ENCODE peak calls at places on chromosomes 4 and X, in four cellular contexts. One of them, this sample, is unnamed.

GRCh38 chr4:72974694-72975487 is 94.6 kb downstream of the COX18 start:
- DNase-seq in fibroblast of the aortic adventitia: peak
- DNase-seq in prostate gland: no peak
- DNase-seq in body of pancreas: no peak
- DNase-seq in this sample: no peak

GRCh38 chr4:161134795-161135194 is 1029.0 kb downstream of the FSTL5 start:
- DNase-seq in fibroblast of the aortic adventitia: no peak
- DNase-seq in prostate gland: no peak
- DNase-seq in body of pancreas: no peak
- DNase-seq in this sample: no peak

GRCh38 chr4:78481180-78481579 is 70.4 kb upstream of the ANXA3 start:
- DNase-seq in fibroblast of the aortic adventitia: peak
- DNase-seq in prostate gland: no peak
- DNase-seq in body of pancreas: no peak
- DNase-seq in this sample: no peak

GRCh38 chr4:52577285-52577968 is 81.7 kb downstream of the USP46 start:
- DNase-seq in fibroblast of the aortic adventitia: peak
- DNase-seq in prostate gland: no peak
- DNase-seq in body of pancreas: no peak
- DNase-seq in this sample: no peak

GRCh38 chr4:39883645-39884044 is 94.1 kb downstream of the PDS5A start:
- DNase-seq in fibroblast of the aortic adventitia: no peak
- DNase-seq in prostate gland: no peak
- DNase-seq in body of pancreas: no peak
- DNase-seq in this sample: no peak

GRCh38 chr4:2284934-2285664 is 23.2 kb upstream of the MXD4 start:
- DNase-seq in fibroblast of the aortic adventitia: peak
- DNase-seq in prostate gland: no peak
- DNase-seq in body of pancreas: no peak
- DNase-seq in this sample: no peak

GRCh38 chr4:103994059-103994458 is 274.3 kb upstream of the TACR3 start:
- DNase-seq in fibroblast of the aortic adventitia: no peak
- DNase-seq in prostate gland: no peak
- DNase-seq in body of pancreas: no peak
- DNase-seq in this sample: no peak

GRCh38 chr4:173194175-173194574 is 25.6 kb downstream of the GALNT7 start:
- DNase-seq in fibroblast of the aortic adventitia: no peak
- DNase-seq in prostate gland: no peak
- DNase-seq in body of pancreas: no peak
- DNase-seq in this sample: no peak

GRCh38 chr4:122017296-122017695 is 65.4 kb upstream of the TRPC3 start:
- DNase-seq in fibroblast of the aortic adventitia: peak
- DNase-seq in prostate gland: no peak
- DNase-seq in body of pancreas: no peak
- DNase-seq in this sample: no peak

GRCh38 chrX:45445745-45446412 is 245.2 kb upstream of the DIPK2B start:
- DNase-seq in fibroblast of the aortic adventitia: peak
- DNase-seq in prostate gland: no peak
- DNase-seq in body of pancreas: no peak
- DNase-seq in this sample: no peak

GRCh38 chr4:149605601-149606378 is 209.9 kb downstream of the IQCM start:
- DNase-seq in fibroblast of the aortic adventitia: no peak
- DNase-seq in prostate gland: no peak
- DNase-seq in body of pancreas: no peak
- DNase-seq in this sample: no peak

GRCh38 chrX:1389993-1390285 is 2.0 kb downstream of the SLC25A6 start:
- DNase-seq in fibroblast of the aortic adventitia: no peak
- DNase-seq in prostate gland: no peak
- DNase-seq in body of pancreas: no peak
- DNase-seq in this sample: no peak

GRCh38 chr4:105895609-105896460 is 564 bp downstream of the NPNT start:
- DNase-seq in fibroblast of the aortic adventitia: no peak
- DNase-seq in prostate gland: peak
- DNase-seq in body of pancreas: peak
- DNase-seq in this sample: no peak

GRCh38 chrX:49879656-49880277 is 483 bp downstream of the USP27X start:
- DNase-seq in fibroblast of the aortic adventitia: no peak
- DNase-seq in prostate gland: no peak
- DNase-seq in body of pancreas: no peak
- DNase-seq in this sample: no peak

GRCh38 chr4:140427919-140428471 is 547 bp upstream of the CLGN start:
- DNase-seq in fibroblast of the aortic adventitia: peak
- DNase-seq in prostate gland: no peak
- DNase-seq in body of pancreas: peak
- DNase-seq in this sample: no peak

GRCh38 chr4:82042042-82042441 is 331.7 kb downstream of the HNRNPD start:
- DNase-seq in fibroblast of the aortic adventitia: no peak
- DNase-seq in prostate gland: no peak
- DNase-seq in body of pancreas: no peak
- DNase-seq in this sample: no peak

GRCh38 chr4:165723051-165723805 is 149.8 kb upstream of the TLL1 start:
- DNase-seq in fibroblast of the aortic adventitia: peak
- DNase-seq in prostate gland: no peak
- DNase-seq in body of pancreas: no peak
- DNase-seq in this sample: no peak

DNA sequence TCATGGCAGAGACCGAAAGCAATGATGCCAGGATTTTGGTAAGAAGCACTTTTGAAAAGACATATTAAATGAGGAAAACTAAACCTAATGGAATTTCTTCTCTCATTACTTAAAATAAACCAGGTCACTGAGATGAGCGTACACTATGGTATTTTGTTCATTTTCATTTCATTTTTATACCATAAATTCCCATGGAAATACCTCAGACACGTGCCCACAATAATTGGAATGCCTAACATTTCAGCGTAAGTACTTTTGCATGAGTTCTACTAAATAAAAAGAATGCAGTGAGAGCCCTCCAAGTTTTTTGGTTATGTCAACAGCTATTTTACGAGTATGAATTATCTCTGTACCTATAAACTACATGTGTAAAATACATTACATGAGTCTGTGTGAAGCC is 3.2 kb downstream of the CAMK2D start:
- DNase-seq in fibroblast of the aortic adventitia: peak
- DNase-seq in prostate gland: no peak
- DNase-seq in body of pancreas: no peak
- DNase-seq in this sample: no peak
- H3K4me3 ChIP-seq in fibroblast of the aortic adventitia: peak
- H3K4me3 ChIP-seq in prostate gland: no peak
- H3K4me3 ChIP-seq in body of pancreas: no peak
- H3K4me3 ChIP-seq in this sample: no peak

DNA sequence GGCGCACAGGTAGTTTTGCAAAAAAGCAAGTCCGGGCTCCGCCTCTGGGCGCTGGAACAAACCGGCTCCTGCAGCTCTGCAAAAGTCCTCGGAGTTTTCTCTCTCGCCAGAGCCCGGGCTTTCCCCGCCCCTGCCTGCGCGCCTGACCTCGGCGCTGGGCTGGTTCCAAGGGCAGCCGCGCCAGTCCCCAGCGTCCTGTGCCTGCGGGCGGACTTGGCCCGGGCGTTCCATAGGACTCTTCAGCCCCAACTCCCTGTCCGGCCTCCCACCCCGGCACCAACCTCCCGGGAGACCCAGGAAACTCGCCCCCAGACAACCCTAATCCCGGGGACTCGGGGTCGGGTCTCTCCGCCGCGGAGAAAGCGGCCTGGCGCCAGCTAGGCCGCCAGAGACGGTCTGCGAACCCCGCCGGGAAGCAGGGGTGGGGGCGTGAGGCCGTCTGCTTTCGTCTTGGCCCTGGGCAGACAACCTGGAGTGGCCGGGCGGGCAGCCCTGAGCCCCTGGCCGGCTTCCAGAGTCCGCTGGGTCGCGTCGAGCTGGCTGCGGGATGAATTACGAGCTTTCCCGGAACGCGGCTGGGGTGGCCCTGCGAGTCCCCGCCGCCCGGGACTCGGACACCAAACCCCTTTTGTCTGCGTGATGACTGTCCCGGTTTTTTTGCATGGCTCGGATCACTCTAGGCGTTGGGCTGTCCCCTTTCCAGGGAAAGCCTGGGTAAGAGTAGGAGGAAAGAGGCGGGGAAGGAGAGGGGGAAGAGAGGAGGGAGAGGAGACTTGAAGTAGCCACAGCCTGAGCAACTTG is 971 bp downstream of the MXRA5 start:
- DNase-seq in fibroblast of the aortic adventitia: peak
- DNase-seq in prostate gland: peak
- DNase-seq in body of pancreas: peak
- DNase-seq in this sample: no peak
- H3K4me3 ChIP-seq in fibroblast of the aortic adventitia: peak
- H3K4me3 ChIP-seq in prostate gland: peak
- H3K4me3 ChIP-seq in body of pancreas: peak
- H3K4me3 ChIP-seq in this sample: no peak

GRCh38 chrX:23784487-23785301 is 1.7 kb downstream of the SAT1 start:
- DNase-seq in fibroblast of the aortic adventitia: peak
- DNase-seq in prostate gland: no peak
- DNase-seq in body of pancreas: no peak
- DNase-seq in this sample: no peak

GRCh38 chrX:23785564-23785963 is 2.6 kb downstream of the SAT1 start:
- DNase-seq in fibroblast of the aortic adventitia: no peak
- DNase-seq in prostate gland: no peak
- DNase-seq in body of pancreas: no peak
- DNase-seq in this sample: no peak

GRCh38 chrX:23782863-23783568 is at the start of gene SAT1:
- DNase-seq in fibroblast of the aortic adventitia: peak
- DNase-seq in prostate gland: peak
- DNase-seq in body of pancreas: peak
- DNase-seq in this sample: peak

GRCh38 chrX:23783569-23784486 is 855 bp downstream of the SAT1 start:
- DNase-seq in fibroblast of the aortic adventitia: peak
- DNase-seq in prostate gland: no peak
- DNase-seq in body of pancreas: no peak
- DNase-seq in this sample: peak

GRCh38 chrX:23782455-23782854 is 518 bp upstream of the SAT1 start:
- DNase-seq in fibroblast of the aortic adventitia: no peak
- DNase-seq in prostate gland: no peak
- DNase-seq in body of pancreas: no peak
- DNase-seq in this sample: no peak
- H3K4me3 ChIP-seq in fibroblast of the aortic adventitia: peak
- H3K4me3 ChIP-seq in prostate gland: peak
- H3K4me3 ChIP-seq in body of pancreas: no peak
- H3K4me3 ChIP-seq in this sample: peak

GRCh38 chr4:118351851-118352827 is 664 bp downstream of the PRSS12 start:
- DNase-seq in fibroblast of the aortic adventitia: peak
- DNase-seq in prostate gland: no peak
- DNase-seq in body of pancreas: peak
- DNase-seq in this sample: peak
- H3K4me3 ChIP-seq in fibroblast of the aortic adventitia: peak
- H3K4me3 ChIP-seq in prostate gland: peak
- H3K4me3 ChIP-seq in body of pancreas: peak
- H3K4me3 ChIP-seq in this sample: no peak

DNA sequence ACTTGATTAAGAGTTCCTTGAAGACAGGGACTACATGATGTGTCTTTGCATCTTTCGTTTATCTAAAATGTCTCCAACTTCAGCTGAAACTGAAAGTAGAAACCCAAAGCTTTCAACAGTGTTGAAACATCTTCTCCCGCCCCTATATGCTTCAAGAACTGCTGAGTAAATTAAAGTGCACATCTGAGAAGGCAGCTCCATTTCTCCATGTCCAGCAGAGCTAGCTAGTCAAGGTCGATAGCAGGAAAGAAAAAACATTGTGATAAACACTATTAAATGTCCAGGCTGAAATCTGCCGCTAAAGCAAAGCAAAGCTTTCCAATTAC is 185.6 kb upstream of the TBL1X start:
- DNase-seq in fibroblast of the aortic adventitia: peak
- DNase-seq in prostate gland: no peak
- DNase-seq in body of pancreas: no peak
- DNase-seq in this sample: no peak
- H3K4me3 ChIP-seq in fibroblast of the aortic adventitia: peak
- H3K4me3 ChIP-seq in prostate gland: no peak
- H3K4me3 ChIP-seq in body of pancreas: no peak
- H3K4me3 ChIP-seq in this sample: no peak

DNA sequence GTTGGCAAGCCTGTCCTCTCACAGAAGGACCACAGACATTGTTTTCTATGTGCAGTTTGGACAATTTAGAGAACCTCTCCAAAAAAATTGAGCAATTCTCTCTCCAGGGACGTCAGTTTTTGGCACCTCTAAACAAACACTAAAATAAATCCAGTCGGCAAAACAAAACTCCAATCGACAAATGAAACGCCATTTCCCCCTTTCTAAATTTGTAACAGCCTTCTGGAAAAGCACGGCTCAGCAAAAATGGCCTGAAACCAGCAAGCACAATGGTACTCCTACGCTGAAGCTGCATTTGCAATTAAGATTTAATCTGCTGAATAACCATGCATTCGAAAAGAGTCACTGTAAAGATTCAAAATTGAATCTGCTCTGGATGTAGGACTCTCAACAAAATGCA is 79.7 kb upstream of the MAP3K15 start:
- DNase-seq in fibroblast of the aortic adventitia: peak
- DNase-seq in prostate gland: no peak
- DNase-seq in body of pancreas: peak
- DNase-seq in this sample: no peak
- H3K4me3 ChIP-seq in fibroblast of the aortic adventitia: no peak
- H3K4me3 ChIP-seq in prostate gland: no peak
- H3K4me3 ChIP-seq in body of pancreas: no peak
- H3K4me3 ChIP-seq in this sample: no peak

DNA sequence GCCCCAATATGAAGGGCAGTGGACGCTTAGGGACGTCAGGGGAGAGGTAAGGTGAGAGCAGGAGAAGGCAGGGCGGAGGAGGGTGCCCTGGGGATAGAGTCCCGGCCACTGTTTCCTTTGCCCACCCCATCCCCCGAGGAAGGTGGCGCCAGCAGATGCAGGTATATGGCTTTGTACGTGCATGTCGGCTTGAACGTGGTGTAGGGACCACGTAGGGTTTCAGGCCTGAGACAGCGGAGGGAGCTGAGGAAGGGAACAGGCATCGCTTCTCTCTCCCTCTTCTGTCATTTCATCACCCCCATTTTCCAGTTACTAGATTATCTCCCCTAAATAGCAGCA is 97.9 kb downstream of the PHKA2 start:
- DNase-seq in fibroblast of the aortic adventitia: no peak
- DNase-seq in prostate gland: no peak
- DNase-seq in body of pancreas: no peak
- DNase-seq in this sample: no peak
- H3K4me3 ChIP-seq in fibroblast of the aortic adventitia: peak
- H3K4me3 ChIP-seq in prostate gland: peak
- H3K4me3 ChIP-seq in body of pancreas: no peak
- H3K4me3 ChIP-seq in this sample: no peak